ENCODE peak calls at places on chromosomes 5 and 9, in five cellular contexts. Q is WTC11; B is NCI-H2081 treated with DMSO at 0.1 percent for 48 hours; F is mesenchymal stem cell; T is stimulated activated CD8-positive, alpha-beta memory T cell treated with anti-CD3 and anti-CD28 coated beads, Interleukin-15, amount 100 ng/mL, for 24 hours. W is an unnamed sample.

GRCh38 chr5:151686673-151687378 is at the start of gene SPARC:
- DNase-seq in Q (peak), T (no peak), F (peak), B (no peak), W (peak)

GRCh38 chr9:110936719-110937452 is 101.4 kb downstream of the LPAR1 start:
- DNase-seq in Q (no peak), B (no peak), F (peak), T (no peak), W (no peak)

GRCh38 chr9:109471475-109471874 is 26.6 kb downstream of the PTPN3 start:
- DNase-seq in B (no peak), F (no peak), Q (no peak), T (no peak), W (no peak)

GRCh38 chr5:114726126-114726525 is 364.3 kb downstream of the KCNN2 start:
- DNase-seq in T (no peak), B (no peak), Q (no peak), F (peak), W (no peak)

GRCh38 chr5:145941096-145941676 is 4.8 kb downstream of the SH3RF2 start:
- DNase-seq in Q (no peak), F (no peak), B (no peak), T (no peak), W (peak)

GRCh38 chr5:97074859-97075489 is 67.4 kb downstream of the LIX1 start:
- DNase-seq in B (no peak), F (no peak), Q (no peak), T (no peak), W (no peak)

GRCh38 chr5:68548959-68549676 is 333.6 kb downstream of the PIK3R1 start:
- DNase-seq in F (peak), T (no peak), B (no peak), Q (no peak), W (no peak)

GRCh38 chr5:96439477-96440184 is 6.6 kb upstream of the PCSK1 start:
- DNase-seq in Q (no peak), T (no peak), F (no peak), B (no peak), W (no peak)

GRCh38 chr5:68396722-68397121 is 181.2 kb downstream of the PIK3R1 start:
- DNase-seq in F (no peak), Q (no peak), B (no peak), T (no peak), W (no peak)

GRCh38 chr9:91131433-91131839 is 230.3 kb downstream of the AUH start:
- DNase-seq in B (no peak), Q (no peak), T (no peak), F (peak), W (no peak)

GRCh38 chr5:1558945-1559344 is 35.2 kb upstream of the LPCAT1 start:
- DNase-seq in B (no peak), F (no peak), Q (no peak), T (no peak), W (no peak)

GRCh38 chr9:976258-976804 is at the start of gene DMRT3:
- DNase-seq in T (no peak), F (no peak), B (no peak), Q (peak), W (no peak)

GRCh38 chr9:14661421-14662059 is 31.7 kb downstream of the ZDHHC21 start:
- DNase-seq in T (no peak), Q (no peak), F (peak), B (peak), W (no peak)

GRCh38 chr5:67732471-67732870 is 483.1 kb upstream of the PIK3R1 start:
- DNase-seq in Q (no peak), F (no peak), T (no peak), B (no peak), W (no peak)

GRCh38 chr5:134610715-134611114 is 21.9 kb downstream of the SAR1B start:
- DNase-seq in T (no peak), F (no peak), Q (no peak), B (no peak), W (no peak)

GRCh38 chr5:33306758-33307157 is 134.0 kb upstream of the TARS1 start:
- DNase-seq in B (no peak), Q (no peak), T (no peak), F (peak), W (no peak)

GRCh38 chr5:170503970-170504525 is at the start of gene KCNIP1:
- DNase-seq in Q (peak), B (no peak), F (peak), T (no peak), W (no peak)

GRCh38 chr9:87803166-87803565 is 77.2 kb downstream of the CTSL start:
- DNase-seq in Q (no peak), B (no peak), T (no peak), F (no peak), W (no peak)

GRCh38 chr9:87535817-87536539 is 38.3 kb downstream of the DAPK1 start:
- DNase-seq in B (no peak), Q (no peak), T (no peak), F (no peak), W (no peak)

GRCh38 chr9:117718701-117719100 is 14.5 kb downstream of the TLR4 start:
- DNase-seq in Q (no peak), T (no peak), B (no peak), F (peak), W (no peak)

GRCh38 chr9:36725777-36726356 is 153.2 kb downstream of the MELK start:
- DNase-seq in B (no peak), Q (peak), T (no peak), F (no peak), W (no peak)

GRCh38 chr5:125552486-125552885 is 806.0 kb upstream of the ZNF608 start:
- DNase-seq in Q (no peak), B (no peak), T (no peak), F (no peak), W (no peak)